ENCODE peak calls at places on chromosomes 11 and 22, in nine cellular contexts. Q is PC-3; B is activated CD8-positive, alpha-beta memory T cell treated with anti-CD3 and anti-CD28 coated beads, Interleukin-2, amount 50 U/mL, for 48 hours; R is AG04450; U is NCI-H774; K is AG10803; O is CD8-positive, alpha-beta memory T cell; Y is activated naive CD4-positive, alpha-beta T cell treated with anti-CD3 and anti-CD28 coated beads, Interleukin-2, amount 50 U/mL, for 16 hours; V is NCI-H2081. C is an unnamed sample.

GRCh38 chr11:87437844-87438223 is 400.1 kb downstream of the TMEM135 start:
- DNase-seq in K (peak), Y (no peak), U (no peak), V (no peak), O (no peak), R (no peak), Q (peak), B (no peak), C (no peak)

GRCh38 chr22:42365337-42365865 is 66.8 kb downstream of the NFAM1 start:
- DNase-seq in K (no peak), R (no peak), Q (no peak), Y (no peak), O (no peak), B (no peak), V (peak), U (no peak), C (no peak)

GRCh38 chr11:119377112-119377901 is 4.2 kb downstream of the USP2 start:
- DNase-seq in V (no peak), R (no peak), U (no peak), K (no peak), Y (no peak), Q (peak), O (no peak), B (peak), C (no peak)

GRCh38 chr11:36569095-36569494 is 1.3 kb downstream of the RAG1 start:
- DNase-seq in O (no peak), B (no peak), K (no peak), Q (no peak), U (no peak), R (no peak), Y (no peak), V (no peak), C (no peak)

GRCh38 chr22:31248138-31248745 is 36.1 kb downstream of the LIMK2 start:
- DNase-seq in V (no peak), O (peak), Q (peak), U (no peak), Y (peak), K (peak), B (peak), R (peak), C (peak)

GRCh38 chr22:46131151-46131587 is 19.2 kb upstream of the PPARA start:
- DNase-seq in B (no peak), U (no peak), Y (no peak), K (no peak), V (no peak), Q (no peak), R (no peak), O (no peak), C (no peak)

GRCh38 chr11:111441443-111441842 is 62.4 kb upstream of the POU2AF1 start:
- DNase-seq in Y (no peak), Q (peak), U (no peak), O (no peak), V (no peak), K (peak), R (peak), B (no peak), C (no peak)

GRCh38 chr11:129917231-129917630 is 21.9 kb upstream of the NFRKB start:
- DNase-seq in K (peak), B (no peak), Q (peak), Y (no peak), R (no peak), O (no peak), U (no peak), V (no peak), C (no peak)

GRCh38 chr11:11607772-11608171 is 14.0 kb downstream of the GALNT18 start:
- DNase-seq in U (no peak), B (no peak), K (no peak), Q (peak), O (no peak), Y (no peak), V (no peak), R (no peak), C (no peak)

GRCh38 chr22:44383652-44384562 is 71.2 kb upstream of the SHISAL1 start:
- DNase-seq in B (no peak), O (no peak), Y (no peak), R (no peak), K (no peak), Q (no peak), V (no peak), U (no peak), C (peak)